ENCODE peak calls at places on chromosomes 5 and 9, in five cellular contexts. X is HT1080; O is stimulated activated naive CD4-positive, alpha-beta T cell; U is ELR; T is islet precursor cell. Y is an unnamed sample.

GRCh38 chr9:69027355-69028097 is 8.0 kb upstream of the FXN start:
- DNase-seq in X (peak; percentile 47), T (peak; percentile 58), U (peak; percentile 60), O (peak; percentile 9), Y (peak; percentile 36)

GRCh38 chr9:93038918-93039317 is 19.6 kb upstream of the SUSD3 start:
- DNase-seq in X (no peak), O (no peak), U (no peak), T (no peak), Y (no peak)

GRCh38 chr5:20245432-20245974 is 257.5 kb upstream of the CDH18 start:
- DNase-seq in U (no peak), O (no peak), X (no peak), T (no peak), Y (no peak)

GRCh38 chr9:128414461-128414860 is 6.2 kb upstream of the CERCAM start:
- DNase-seq in T (peak; percentile 71), U (peak; percentile 36), X (peak; percentile 35), O (no peak), Y (no peak)

GRCh38 chr5:152501294-152501693 is 96.2 kb upstream of the NMUR2 start:
- DNase-seq in O (no peak), U (no peak), T (no peak), X (no peak), Y (no peak)

GRCh38 chr9:98848450-98849149 is 41.1 kb downstream of the GALNT12 start:
- DNase-seq in U (peak; percentile 94), T (peak; percentile 96), O (peak; percentile 2), X (peak; percentile 97), Y (peak; percentile 79)

GRCh38 chr9:132590318-132591182 is 8.1 kb downstream of the BARHL1 start:
- DNase-seq in T (no peak), O (no peak), X (no peak), U (no peak), Y (no peak)

GRCh38 chr9:133825555-133826198 is 87.5 kb upstream of the SARDH start:
- DNase-seq in X (no peak), U (peak; percentile 38), T (no peak), O (no peak), Y (peak; percentile 71)